ENCODE peak calls at places on chromosomes 1 and 21, in five cellular contexts. R, L, Z, H and I are unnamed samples.

GRCh38 chr1:219926363-219926998 is 1.9 kb downstream of the SLC30A10 start:
- DNase-seq in R (no peak), L (no peak), Z (no peak), H (no peak), I (no peak)

GRCh38 chr1:167934407-167935251 is 1.9 kb upstream of the DCAF6 start:
- DNase-seq in R (peak), L (no peak), Z (peak), H (no peak), I (peak)

GRCh38 chr1:89516055-89516454 is 8.6 kb upstream of the LRRC8B start:
- DNase-seq in R (peak), L (no peak), Z (no peak), H (no peak), I (peak)

GRCh38 chr21:44531606-44532128 is 8.3 kb downstream of the KRTAP10-1 start:
- DNase-seq in R (no peak), L (no peak), Z (no peak), H (no peak), I (no peak)

GRCh38 chr1:176177764-176178163 is 29.3 kb downstream of the COP1 start:
- DNase-seq in R (no peak), L (no peak), Z (peak), H (no peak), I (no peak)

GRCh38 chr1:157968951-157969350 is 24.5 kb upstream of the KIRREL1 start:
- DNase-seq in R (peak), L (peak), Z (no peak), H (no peak), I (peak)

GRCh38 chr1:1596493-1597274 is 3.3 kb downstream of the FNDC10 start:
- DNase-seq in R (no peak), L (no peak), Z (no peak), H (no peak), I (no peak)

GRCh38 chr1:171664976-171665375 is 12.5 kb upstream of the MYOC start:
- DNase-seq in R (no peak), L (no peak), Z (no peak), H (no peak), I (peak)

GRCh38 chr1:199687321-199687720 is 340.2 kb upstream of the NR5A2 start:
- DNase-seq in R (peak), L (no peak), Z (no peak), H (no peak), I (peak)

GRCh38 chr1:62882161-62882560 is 98.2 kb downstream of the ATG4C start:
- DNase-seq in R (no peak), L (no peak), Z (no peak), H (no peak), I (no peak)

GRCh38 chr1:247331172-247331525 is 518 bp downstream of the ZNF496 start:
- DNase-seq in R (peak), L (no peak), Z (peak), H (peak), I (peak)

GRCh38 chr21:43369124-43369523 is 57.8 kb downstream of the SIK1 start:
- DNase-seq in R (no peak), L (no peak), Z (no peak), H (no peak), I (peak)

GRCh38 chr1:210654176-210654786 is 325.6 kb downstream of the HHAT start:
- DNase-seq in R (no peak), L (no peak), Z (no peak), H (no peak), I (no peak)

GRCh38 chr1:198497326-198498220 is 42.9 kb downstream of the ATP6V1G3 start:
- DNase-seq in R (peak), L (no peak), Z (no peak), H (no peak), I (peak)

GRCh38 chr1:214378492-214378891 is 97.5 kb downstream of the SMYD2 start:
- DNase-seq in R (no peak), L (no peak), Z (no peak), H (no peak), I (no peak)

GRCh38 chr1:161229896-161230295 is 4.0 kb downstream of the TOMM40L start:
- DNase-seq in R (no peak), L (no peak), Z (no peak), H (no peak), I (no peak)

GRCh38 chr1:37035828-37036666 is 1.7 kb upstream of the GRIK3 start:
- DNase-seq in R (no peak), L (no peak), Z (no peak), H (no peak), I (no peak)

GRCh38 chr1:227895828-227896685 is 51.7 kb downstream of the WNT9A start:
- DNase-seq in R (no peak), L (no peak), Z (no peak), H (peak), I (peak)

GRCh38 chr1:229991104-229991513 is 75.9 kb upstream of the GALNT2 start:
- DNase-seq in R (no peak), L (no peak), Z (no peak), H (no peak), I (no peak)

GRCh38 chr1:39047374-39048229 is 21.5 kb downstream of the NDUFS5 start:
- DNase-seq in R (peak), L (peak), Z (no peak), H (no peak), I (peak)

GRCh38 chr1:26530898-26531598 is 1.5 kb downstream of the RPS6KA1 start:
- DNase-seq in R (peak), L (no peak), Z (no peak), H (peak), I (peak)

GRCh38 chr1:218346391-218347204 is 1.5 kb downstream of the TGFB2 start:
- DNase-seq in R (peak), L (no peak), Z (no peak), H (peak), I (peak)

GRCh38 chr1:8361198-8361849 is 43.4 kb downstream of the SLC45A1 start:
- DNase-seq in R (no peak), L (no peak), Z (no peak), H (no peak), I (no peak)

GRCh38 chr1:213357403-213357802 is 306.4 kb downstream of the RPS6KC1 start:
- DNase-seq in R (no peak), L (no peak), Z (no peak), H (no peak), I (no peak)

GRCh38 chr1:52697795-52698674 is at the start of gene COA7:
- DNase-seq in R (peak), L (no peak), Z (peak), H (peak), I (peak)

GRCh38 chr1:200923607-200924006 is 28.9 kb downstream of the INAVA start:
- DNase-seq in R (no peak), L (no peak), Z (no peak), H (no peak), I (peak)

GRCh38 chr21:39525129-39525528 is 73.4 kb downstream of the SH3BGR start:
- DNase-seq in R (no peak), L (no peak), Z (no peak), H (peak), I (no peak)

GRCh38 chr1:115641762-115642167 is at the start of gene VANGL1:
- DNase-seq in R (peak), L (no peak), Z (peak), H (no peak), I (peak)

GRCh38 chr1:240004086-240004749 is 87.5 kb upstream of the FMN2 start:
- DNase-seq in R (no peak), L (no peak), Z (no peak), H (no peak), I (no peak)

GRCh38 chr1:12150456-12151200 is 16.2 kb upstream of the TNFRSF1B start:
- DNase-seq in R (no peak), L (no peak), Z (no peak), H (no peak), I (no peak)

GRCh38 chr1:35656148-35656862 is 15.0 kb upstream of the PSMB2 start:
- DNase-seq in R (no peak), L (no peak), Z (no peak), H (no peak), I (no peak)

GRCh38 chr21:34609244-34609950 is 5.5 kb downstream of the RCAN1 start:
- DNase-seq in R (no peak), L (no peak), Z (no peak), H (no peak), I (no peak)

GRCh38 chr21:45487891-45488600 is 54.2 kb downstream of the SLC19A1 start:
- DNase-seq in R (peak), L (no peak), Z (no peak), H (no peak), I (no peak)

GRCh38 chr1:240104662-240105061 is 13.0 kb downstream of the FMN2 start:
- DNase-seq in R (no peak), L (no peak), Z (no peak), H (no peak), I (no peak)

GRCh38 chr1:226881515-226882185 is 11.2 kb downstream of the PSEN2 start:
- DNase-seq in R (no peak), L (no peak), Z (no peak), H (no peak), I (no peak)
- H3K4me3 ChIP-seq in R (no peak), L (no peak), Z (peak), H (no peak), I (no peak)

DNA sequence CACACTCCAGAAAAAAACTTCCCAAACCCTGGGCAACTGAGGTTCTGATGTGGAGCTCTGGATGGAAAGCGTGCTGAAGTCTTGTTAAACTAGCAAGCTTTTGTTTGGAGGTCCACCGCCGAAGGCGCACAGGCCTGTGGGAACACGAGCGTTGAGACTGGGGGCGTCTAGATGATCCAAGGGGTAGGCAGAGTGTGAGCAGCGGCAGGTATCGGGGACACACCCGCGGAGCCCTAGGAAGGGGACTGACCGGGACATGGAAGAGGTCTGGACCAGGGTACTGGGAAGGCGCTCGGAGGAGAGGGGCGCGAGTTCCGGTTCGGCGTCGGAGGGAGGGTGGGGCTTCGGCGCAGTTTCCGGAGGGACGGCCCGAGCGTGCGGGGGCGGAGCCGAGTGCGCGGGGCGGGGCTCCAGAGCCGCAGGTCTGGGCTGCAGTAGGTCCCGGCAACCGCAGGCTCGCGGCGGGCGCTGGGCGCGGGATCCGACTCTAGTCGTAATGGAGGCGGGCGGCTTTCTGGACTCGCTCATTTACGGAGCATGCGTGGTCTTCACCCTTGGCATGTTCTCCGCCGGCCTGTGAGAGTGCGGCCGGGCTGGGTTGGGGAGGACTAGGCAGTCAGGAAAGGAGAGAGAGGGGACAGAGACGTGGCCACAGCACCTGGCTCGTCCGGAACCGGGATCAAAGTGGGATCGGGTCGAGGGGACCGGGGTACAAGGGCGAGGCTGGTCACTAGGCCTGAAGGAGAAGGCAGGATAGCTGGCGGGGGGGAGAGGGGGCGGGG is at the start of gene SLC50A1:
- DNase-seq in R (peak), L (peak), Z (peak), H (peak), I (peak)
- TF ChIP-seq CTCF in R (no peak), L (no peak), Z (no peak), H (peak), I (no peak)

DNA sequence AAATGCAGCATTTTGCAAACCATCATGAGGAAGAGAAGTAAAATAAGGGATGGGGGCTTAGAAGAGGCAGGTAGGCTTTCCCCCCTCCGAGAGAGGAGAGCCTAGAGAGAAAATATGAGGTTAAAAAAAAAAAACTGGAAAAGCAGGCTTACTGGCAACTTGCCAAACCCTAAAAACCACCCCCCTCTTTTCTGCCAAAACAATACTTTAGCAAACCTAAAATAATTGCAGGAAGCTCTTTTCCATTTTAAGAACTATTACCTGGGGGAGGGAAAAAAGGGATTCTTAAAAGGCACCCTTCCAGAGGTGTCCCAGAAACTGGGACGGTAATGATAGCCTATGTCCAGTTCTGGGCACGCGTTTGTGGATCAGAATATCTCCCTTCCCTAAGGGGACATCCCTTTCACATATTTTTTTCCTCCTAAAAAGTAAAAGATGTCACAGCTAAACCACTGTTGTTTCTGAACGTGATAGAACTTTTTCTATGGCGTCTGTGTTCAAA is 1.2 kb upstream of the NFIA start:
- DNase-seq in R (no peak), L (no peak), Z (no peak), H (no peak), I (no peak)
- H3K4me3 ChIP-seq in R (peak), L (peak), Z (peak), H (peak), I (peak)

GRCh38 chr1:153617677-153618076 is 1.6 kb upstream of the S100A14 start:
- DNase-seq in R (peak), L (no peak), Z (peak), H (no peak), I (peak)
- TF ChIP-seq CTCF in R (peak), L (peak), Z (peak), H (peak), I (peak)

DNA sequence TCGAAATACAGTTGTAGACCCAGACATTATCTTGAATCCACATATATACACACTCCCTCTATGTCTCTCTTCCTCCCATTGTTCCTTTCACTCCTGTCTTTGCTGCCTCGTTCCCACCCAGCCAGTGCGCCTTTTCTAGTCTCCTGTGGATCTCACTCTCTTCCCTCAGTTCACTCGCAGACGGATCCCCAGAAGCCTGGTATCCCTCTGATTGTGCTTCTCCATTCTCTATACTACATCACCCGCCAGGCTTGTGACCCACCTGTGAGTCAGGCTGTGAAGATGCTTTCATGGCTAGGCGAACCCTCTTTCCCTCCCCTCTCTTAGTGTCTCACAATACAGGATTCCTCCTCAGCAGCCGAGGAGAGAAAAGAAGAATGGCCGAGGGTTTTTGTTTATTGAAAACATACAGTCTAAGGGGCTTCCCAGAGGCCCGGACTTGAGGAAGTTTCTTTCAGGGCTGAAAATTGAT is 1.5 kb downstream of the HCN3 start:
- DNase-seq in R (no peak), L (no peak), Z (no peak), H (no peak), I (no peak)
- H3K4me3 ChIP-seq in R (no peak), L (no peak), Z (peak), H (peak), I (no peak)

DNA sequence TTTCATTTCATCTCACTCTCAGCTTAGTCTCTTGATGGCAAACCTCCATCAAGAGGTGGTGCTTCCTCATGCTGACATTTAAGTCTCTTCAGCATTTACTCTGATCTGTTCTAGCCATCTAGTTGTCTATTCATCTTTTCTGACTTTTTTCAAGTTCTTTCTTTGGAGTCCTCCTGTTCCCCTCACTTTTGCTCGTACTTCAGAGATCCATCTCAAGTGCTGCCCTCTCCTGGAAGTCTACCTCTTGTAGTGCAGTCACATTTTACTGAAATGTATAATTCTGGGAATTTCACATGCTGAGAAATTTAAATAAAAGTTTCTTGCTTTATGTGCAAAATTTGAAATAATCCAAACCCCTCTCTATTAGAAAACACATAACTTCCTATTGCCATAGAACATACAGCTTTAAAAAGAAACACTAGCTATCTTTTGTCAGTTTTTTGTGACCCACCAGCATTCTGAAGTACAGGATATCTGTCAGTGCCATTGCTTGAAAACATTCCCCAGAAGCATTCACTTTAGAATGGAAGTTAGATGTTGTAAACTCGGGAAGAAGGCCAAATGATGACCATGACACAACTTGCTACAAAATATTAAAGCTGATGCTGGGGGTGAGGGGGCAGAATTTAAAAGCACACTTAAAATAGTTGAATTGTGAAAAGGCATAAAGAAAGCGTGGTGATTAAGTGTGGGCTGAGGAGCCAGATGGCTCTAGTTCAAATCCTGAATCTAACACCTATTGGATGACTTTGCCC is 21.9 kb downstream of the RLF start:
- DNase-seq in R (peak), L (no peak), Z (no peak), H (no peak), I (peak)
- TF ChIP-seq CTCF in R (peak), L (no peak), Z (peak), H (no peak), I (peak)

DNA sequence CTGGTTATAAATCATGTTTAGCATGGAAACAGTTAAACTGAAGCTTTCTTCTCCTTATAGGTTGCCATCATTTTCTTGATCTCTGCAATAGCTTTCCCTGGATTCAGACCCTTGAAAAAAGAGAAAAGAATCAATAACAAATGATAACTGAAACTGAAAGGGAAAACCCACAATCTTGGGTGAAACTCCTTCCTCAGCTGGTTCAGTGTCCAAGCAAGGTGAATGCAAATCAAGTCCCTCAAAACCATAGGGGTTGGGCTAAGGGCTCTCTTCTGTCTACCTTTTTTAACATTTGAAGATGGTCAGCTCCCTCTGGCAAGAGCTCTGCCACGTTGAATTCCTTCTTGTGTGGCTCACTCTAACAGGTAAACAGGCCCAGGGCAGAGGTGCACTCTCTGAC is 7.1 kb upstream of the ATP13A2 start:
- DNase-seq in R (no peak), L (no peak), Z (peak), H (no peak), I (no peak)
- H3K4me3 ChIP-seq in R (no peak), L (no peak), Z (no peak), H (no peak), I (no peak)